ENCODE peak calls at places on chromosomes 4 and X, in ten cellular contexts. U, J, D, T, C, V, K, R, M and E are unnamed samples.

GRCh38 chr4:8192748-8193738 is 6.0 kb upstream of the SH3TC1 start:
- DNase-seq in V (peak; percentile 28), R (peak; percentile 77), U (peak; percentile 82), D (no peak), M (peak; percentile 42), T (no peak), C (peak; percentile 56), J (peak; percentile 76), K (peak; percentile 76), E (peak; percentile 44)

GRCh38 chr4:71593306-71593705 is 190.6 kb downstream of the GC start:
- DNase-seq in K (no peak), M (no peak), J (no peak), U (no peak), C (no peak), T (no peak), V (no peak), R (no peak), D (no peak), E (no peak)

GRCh38 chrX:43753637-43754036 is 97.5 kb downstream of the MAOA start:
- DNase-seq in M (peak; percentile 25), K (no peak), U (no peak), D (no peak), V (no peak), T (no peak), R (no peak), C (no peak), J (no peak), E (no peak)

GRCh38 chr4:182788197-182788596 is 129.0 kb downstream of the DCTD start:
- DNase-seq in M (no peak), J (no peak), D (no peak), C (no peak), R (no peak), U (no peak), T (no peak), V (no peak), K (no peak), E (no peak)

GRCh38 chr4:986949-987688 is at the start of gene IDUA:
- DNase-seq in C (peak; percentile 78), M (peak; percentile 91), D (peak; percentile 83), V (peak; percentile 53), T (peak; percentile 88), R (peak; percentile 90), K (peak; percentile 68), J (peak; percentile 94), U (peak; percentile 92), E (no peak)

GRCh38 chr4:9997881-9998280 is 23.4 kb downstream of the SLC2A9 start:
- DNase-seq in M (no peak), D (no peak), R (no peak), V (no peak), U (no peak), J (no peak), K (no peak), C (no peak), T (peak; percentile 4), E (no peak)

GRCh38 chr4:8388471-8388870 is 52.1 kb downstream of the ACOX3 start:
- DNase-seq in J (peak; percentile 36), U (no peak), V (no peak), T (no peak), R (no peak), K (no peak), M (no peak), D (no peak), C (no peak), E (no peak)

GRCh38 chrX:154829926-154830442 is 4.5 kb downstream of the SMIM9 start:
- DNase-seq in K (no peak), T (no peak), U (no peak), V (no peak), D (no peak), M (no peak), C (no peak), J (no peak), R (no peak), E (no peak)

GRCh38 chr4:48484494-48485168 is 1.5 kb downstream of the SLC10A4 start:
- DNase-seq in M (no peak), D (no peak), R (no peak), U (no peak), K (no peak), C (no peak), V (no peak), J (no peak), T (no peak), E (no peak)

GRCh38 chr4:54586343-54586953 is 71.3 kb upstream of the KIT start:
- DNase-seq in T (no peak), C (no peak), K (peak; percentile 4), M (peak; percentile 45), D (no peak), V (peak; percentile 70), J (no peak), R (peak; percentile 33), U (peak; percentile 58), E (no peak)

GRCh38 chr4:70927502-70928139 is 25.5 kb downstream of the MOB1B start:
- DNase-seq in V (no peak), M (no peak), J (no peak), T (no peak), C (no peak), K (no peak), U (no peak), R (no peak), D (no peak), E (no peak)

GRCh38 chrX:355329-356050 is 31.2 kb downstream of the PPP2R3B start:
- DNase-seq in C (no peak), J (peak; percentile 18), M (no peak), K (no peak), R (no peak), U (no peak), D (no peak), T (no peak), V (no peak), E (no peak)

GRCh38 chr4:173835863-173836262 is 305.8 kb upstream of the HAND2 start:
- DNase-seq in V (peak; percentile 80), M (peak; percentile 62), C (peak; percentile 36), D (no peak), T (no peak), K (no peak), U (no peak), J (peak; percentile 79), R (peak; percentile 7), E (no peak)

GRCh38 chrX:2707334-2707760 is 16.3 kb downstream of the CD99 start:
- DNase-seq in T (peak; percentile 74), V (peak; percentile 95), C (peak; percentile 55), D (peak; percentile 17), R (peak; percentile 57), K (peak; percentile 97), J (peak; percentile 64), U (peak; percentile 47), M (peak; percentile 90), E (peak; percentile 94)

DNA sequence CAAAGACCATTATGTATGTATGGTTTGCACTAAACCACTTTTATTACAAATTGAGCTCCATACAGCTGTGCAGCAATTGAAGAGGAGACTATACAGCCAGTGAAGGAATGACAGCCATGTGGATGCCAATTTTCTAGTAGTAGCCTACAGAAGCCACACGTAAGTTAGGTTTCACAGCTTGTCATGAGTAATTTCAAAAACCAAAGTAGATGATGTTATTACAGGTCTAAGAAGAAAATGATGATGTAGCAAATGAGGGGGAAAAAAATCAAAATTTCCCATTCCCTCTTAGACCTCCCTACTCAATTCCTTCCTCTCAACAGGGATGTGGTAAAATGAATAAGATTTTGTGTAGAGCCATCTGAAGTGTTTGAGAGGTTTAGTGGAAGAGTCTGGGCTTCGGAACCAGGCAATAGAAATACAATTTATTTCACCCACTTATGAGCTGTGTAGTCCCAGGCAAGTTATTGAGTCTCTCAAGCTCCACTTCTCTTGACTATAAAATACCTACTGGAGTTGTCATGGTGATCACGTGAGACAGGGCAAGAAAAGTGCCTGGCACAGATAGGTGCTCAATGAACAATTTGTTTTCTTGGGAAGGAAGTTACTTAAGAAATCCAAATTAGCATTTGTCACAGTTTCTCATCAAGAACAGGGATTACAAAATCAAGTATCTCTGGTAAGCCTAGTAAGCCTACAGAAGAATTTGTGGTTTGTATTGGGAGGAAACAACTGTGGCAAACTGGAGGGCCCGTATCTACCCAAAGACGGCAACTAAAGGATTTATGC is 37.3 kb upstream of the RASGEF1B start:
- DNase-seq in J (no peak), D (no peak), V (no peak), T (no peak), M (no peak), K (no peak), C (no peak), U (no peak), R (no peak), E (no peak)
- H3K4me1 ChIP-seq in J (peaks cover 3% of the 10 kb centered on the region), D (peaks cover 18% of the 10 kb centered on the region), V (no peaks in the 10 kb centered on the region), T (no peaks in the 10 kb centered on the region), M (peaks cover 49% of the 10 kb centered on the region), K (no peaks in the 10 kb centered on the region), C (peaks cover 7% of the 10 kb centered on the region), U (no peaks in the 10 kb centered on the region), R (no peaks in the 10 kb centered on the region), E (no peaks in the 10 kb centered on the region)

DNA sequence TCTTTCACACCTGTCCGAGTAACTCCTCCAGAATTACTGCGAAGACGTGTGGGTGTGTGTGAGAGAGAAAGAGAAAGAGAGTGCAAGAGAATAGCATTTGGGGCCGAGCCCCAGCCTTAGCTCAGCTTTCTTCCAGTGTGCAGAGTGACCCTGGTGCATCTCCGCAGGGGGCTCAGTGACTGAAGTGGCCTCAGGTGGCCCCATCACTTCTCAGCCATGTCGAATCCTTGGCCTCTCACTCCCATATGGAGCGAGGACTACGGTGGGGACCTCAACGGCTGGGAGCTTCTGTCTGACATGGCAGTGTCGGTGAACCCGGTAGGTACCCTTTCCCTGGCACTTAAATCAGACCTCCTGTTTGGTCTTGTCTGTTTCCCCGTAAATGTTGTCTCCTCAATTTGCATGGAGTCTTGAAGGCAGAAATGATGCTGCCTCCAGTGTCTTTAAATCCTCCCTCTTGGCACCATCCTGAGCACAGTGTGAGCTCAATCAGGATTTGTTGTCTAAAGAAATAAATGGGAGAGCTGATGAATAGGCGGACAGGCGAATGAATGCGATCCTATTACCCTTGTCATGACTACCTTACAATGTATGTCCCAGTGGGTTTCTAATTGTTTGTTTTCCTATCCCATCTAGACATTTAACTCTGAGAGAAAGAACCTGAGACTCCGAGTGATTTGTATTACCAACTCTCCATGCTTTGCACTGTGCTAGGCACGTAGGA is 305.9 kb downstream of the AFF2 start:
- DNase-seq in J (no peak), U (no peak), M (no peak), V (no peak), D (no peak), K (no peak), C (no peak), T (no peak), R (no peak), E (no peak)
- H3K9me3 ChIP-seq in J (no peaks in the 10 kb centered on the region), U (no peaks in the 10 kb centered on the region), M (no peaks in the 10 kb centered on the region), V (no peaks in the 10 kb centered on the region), D (no peaks in the 10 kb centered on the region), K (no peaks in the 10 kb centered on the region), C (no peaks in the 10 kb centered on the region), T (no peaks in the 10 kb centered on the region), R (no peaks in the 10 kb centered on the region), E (no peaks in the 10 kb centered on the region)

DNA sequence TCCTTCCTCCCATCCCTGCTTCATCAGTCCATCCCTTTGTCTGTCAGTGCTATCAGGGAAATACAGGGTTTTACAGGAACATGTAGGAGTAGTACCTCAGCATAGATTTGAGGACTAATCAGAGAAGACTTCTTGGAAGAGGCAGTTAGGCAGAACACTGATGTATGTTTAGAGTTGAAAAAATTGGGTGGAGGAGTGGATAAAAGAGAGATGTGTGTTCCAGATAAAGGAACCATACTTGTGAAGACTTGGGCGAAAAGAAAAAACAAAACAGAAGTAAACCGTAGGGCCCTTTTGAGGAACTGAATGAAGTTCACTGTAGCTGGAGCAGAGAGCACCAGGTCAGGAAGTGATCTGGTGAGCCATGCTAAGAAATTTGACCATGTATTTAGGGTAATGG is 32.2 kb downstream of the AFF1 start:
- DNase-seq in D (no peak), M (no peak), K (no peak), V (no peak), C (no peak), J (no peak), R (no peak), T (no peak), U (no peak), E (no peak)
- H3K4me1 ChIP-seq in D (no peaks in the 10 kb centered on the region), M (no peaks in the 10 kb centered on the region), K (peaks cover 51% of the 10 kb centered on the region), V (no peaks in the 10 kb centered on the region), C (peaks cover 19% of the 10 kb centered on the region), J (peaks cover 7% of the 10 kb centered on the region), R (peaks cover 22% of the 10 kb centered on the region), T (no peaks in the 10 kb centered on the region), U (no peaks in the 10 kb centered on the region), E (no peaks in the 10 kb centered on the region)

GRCh38 chrX:116114999-116115398 is 55.5 kb upstream of the AGTR2 start:
- DNase-seq in K (no peak), V (no peak), R (no peak), J (no peak), T (no peak), C (no peak), U (no peak), D (no peak), M (no peak), E (no peak)
- H3K9me3 ChIP-seq in K (no peaks in the 10 kb centered on the region), V (no peaks in the 10 kb centered on the region), R (no peaks in the 10 kb centered on the region), J (no peaks in the 10 kb centered on the region), T (no peaks in the 10 kb centered on the region), C (no peaks in the 10 kb centered on the region), U (no peaks in the 10 kb centered on the region), D (no peaks in the 10 kb centered on the region), M (peaks cover 15% of the 10 kb centered on the region), E (no peaks in the 10 kb centered on the region)